ENCODE peak calls at places on chromosome 4, in seven cellular contexts. W is upper lobe of left lung, S is lung, H is stomach, O is suprapubic skin, K is ascending aorta, T is HCT116. D is an unnamed sample. For H3K4me1 and H3K27me3, the result is how much of the 10 kb centered on the place peaks cover.

GRCh38 chr4:83114576-83114975 is at the start of gene PLAC8:
- DNase-seq in W (no peak), O (no peak), T (no peak), S (no peak), K (no peak), H (peak), D (no peak)

GRCh38 chr4:87270144-87270543 is 49.7 kb upstream of the KLHL8 start:
- DNase-seq in T (peak), W (no peak), H (no peak), K (no peak), O (no peak), S (no peak), D (no peak)

GRCh38 chr4:76072760-76073159 is 1.7 kb upstream of the ART3 start:
- DNase-seq in T (no peak), S (no peak), K (no peak), W (no peak), H (no peak), O (no peak), D (no peak)

GRCh38 chr4:185128272-185129119 is 14.6 kb upstream of the SLC25A4 start:
- DNase-seq in H (no peak), T (no peak), S (no peak), K (peak), W (peak), O (no peak), D (no peak)

GRCh38 chr4:99968330-99968729 is 18.3 kb upstream of the H2AZ1 start:
- DNase-seq in T (no peak), W (no peak), S (no peak), H (no peak), K (no peak), O (no peak), D (no peak)

GRCh38 chr4:57154191-57154590 is 44.0 kb upstream of the IGFBP7 start:
- DNase-seq in K (no peak), H (no peak), T (no peak), O (no peak), S (no peak), W (no peak), D (no peak)

GRCh38 chr4:169397762-169398161 is 127.0 kb upstream of the SH3RF1 start:
- DNase-seq in W (no peak), K (no peak), S (no peak), O (no peak), H (no peak), T (no peak), D (no peak)

GRCh38 chr4:133143775-133144430 is 5.2 kb upstream of the PCDH10 start:
- DNase-seq in O (no peak), K (no peak), T (no peak), W (no peak), H (no peak), S (no peak), D (no peak)

GRCh38 chr4:187887886-187888285 is 107.7 kb upstream of the ZFP42 start:
- DNase-seq in H (no peak), S (no peak), O (no peak), T (no peak), W (no peak), K (no peak), D (no peak)

GRCh38 chr4:102504941-102505340 is 3.8 kb downstream of the NFKB1 start:
- DNase-seq in K (no peak), H (no peak), S (no peak), T (no peak), W (no peak), O (no peak), D (no peak)
- H3K4me1 ChIP-seq in K (under half), H (half or more), S (under half), T (under half), W (under half), O (half or more), D (under half)

DNA sequence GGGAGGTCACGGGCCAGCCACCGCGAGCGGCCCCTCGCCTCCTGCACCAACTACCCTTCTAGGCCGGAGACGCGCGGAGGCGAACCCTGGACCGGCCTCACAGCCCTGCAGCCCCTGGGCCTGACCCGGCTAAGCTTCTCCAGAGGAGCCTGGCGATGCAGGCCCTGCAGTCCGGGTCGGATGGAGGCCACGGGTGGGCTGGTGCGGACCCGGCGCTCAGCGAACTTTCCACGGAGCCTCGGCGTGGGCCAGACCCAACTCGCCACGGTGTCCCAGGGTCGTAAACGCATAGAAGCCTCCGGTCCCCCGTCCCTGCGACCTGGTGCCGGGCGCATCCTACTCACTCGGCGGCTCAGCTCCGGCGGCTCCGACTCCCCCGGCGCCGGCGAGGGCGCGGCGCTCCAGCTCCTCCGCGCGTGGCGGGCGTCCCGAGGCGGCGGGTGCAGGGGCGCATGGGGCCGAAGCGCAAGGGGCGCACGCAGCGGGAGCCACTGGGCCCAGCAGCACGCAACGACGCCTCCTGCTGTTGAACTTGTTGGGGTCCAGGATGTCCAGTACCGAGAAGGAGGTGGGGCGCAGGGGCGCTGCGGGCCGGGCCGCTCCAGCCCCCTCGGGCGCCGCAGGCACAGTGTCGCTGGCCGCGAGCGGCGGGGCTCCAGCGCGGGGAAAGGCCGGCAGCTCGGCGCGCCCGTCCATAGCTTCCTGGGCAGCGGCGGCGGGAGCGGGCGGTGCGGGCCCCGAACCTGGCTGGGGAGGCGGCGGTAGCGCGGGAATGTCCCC is 416 bp downstream of the NKX1-1 start:
- DNase-seq in W (peak), T (no peak), H (peak), S (no peak), O (no peak), K (peak), D (no peak)
- H3K27me3 ChIP-seq in W (under half), T (under half), H (half or more), S (under half), O (half or more), K (half or more), D (under half)

GRCh38 chr4:6770581-6771228 is 11.8 kb upstream of the KIAA0232 start:
- DNase-seq in W (no peak), O (peak), S (no peak), K (no peak), T (no peak), H (no peak), D (no peak)

GRCh38 chr4:6768539-6768905 is 14.0 kb upstream of the KIAA0232 start:
- DNase-seq in H (no peak), S (no peak), T (no peak), K (peak), W (no peak), O (no peak), D (peak)

GRCh38 chr4:6767725-6768538 is 14.6 kb upstream of the KIAA0232 start:
- DNase-seq in T (no peak), H (no peak), K (no peak), S (no peak), O (no peak), W (peak), D (no peak)

GRCh38 chr4:6769984-6770420 is 12.5 kb upstream of the KIAA0232 start:
- DNase-seq in K (no peak), T (no peak), O (peak), W (no peak), S (no peak), H (no peak), D (no peak)

GRCh38 chr4:6769138-6769983 is 13.2 kb upstream of the KIAA0232 start:
- DNase-seq in W (no peak), O (no peak), S (no peak), K (no peak), T (no peak), H (no peak), D (peak)
- H3K4me1 ChIP-seq in W (under half), O (under half), S (under half), K (under half), T (under half), H (under half), D (under half)

DNA sequence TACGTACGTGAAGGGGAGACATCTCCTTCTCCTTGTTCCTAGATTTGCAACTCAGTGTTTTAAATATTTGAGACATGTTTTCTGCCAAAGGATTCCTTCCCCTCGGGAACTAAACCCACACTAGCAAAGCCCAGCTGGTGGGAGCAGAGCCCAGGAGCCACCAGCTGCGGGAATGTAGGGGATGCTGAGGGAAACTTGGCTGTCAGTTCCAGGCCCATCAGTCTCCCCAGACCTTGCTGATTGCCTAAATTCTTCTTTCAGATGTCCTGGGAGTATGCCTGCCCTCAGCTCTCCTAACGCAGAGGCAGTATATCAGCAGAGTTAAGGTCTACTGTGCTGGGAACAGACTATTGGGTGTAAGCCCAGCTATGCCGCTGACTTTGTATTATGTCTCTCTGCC is 630.0 kb upstream of the TENM3 start:
- DNase-seq in W (no peak), T (no peak), H (no peak), K (no peak), S (no peak), O (no peak), D (no peak)
- H3K27me3 ChIP-seq in W (under half), T (under half), H (under half), K (under half), S (under half), O (under half), D (under half)

GRCh38 chr4:186217733-186218293 is 9.5 kb upstream of the KLKB1 start:
- DNase-seq in S (no peak), H (no peak), W (no peak), K (no peak), O (no peak), T (no peak), D (no peak)
- H3K4me1 ChIP-seq in S (under half), H (under half), W (under half), K (under half), O (under half), T (under half), D (under half)

GRCh38 chr4:174215936-174216699 is 67.3 kb downstream of the FBXO8 start:
- DNase-seq in K (no peak), O (no peak), W (no peak), S (no peak), H (no peak), T (no peak), D (no peak)

GRCh38 chr4:174218127-174218790 is 65.2 kb downstream of the FBXO8 start:
- DNase-seq in K (no peak), W (peak), H (no peak), O (no peak), S (no peak), T (no peak), D (no peak)

GRCh38 chr4:174215055-174215454 is 68.4 kb downstream of the FBXO8 start:
- DNase-seq in O (no peak), K (no peak), T (no peak), S (no peak), H (no peak), W (no peak), D (no peak)

GRCh38 chr4:174217273-174218126 is 66.0 kb downstream of the FBXO8 start:
- DNase-seq in K (no peak), O (no peak), S (no peak), W (peak), H (no peak), T (no peak), D (no peak)

GRCh38 chr4:174216935-174217272 is 66.6 kb downstream of the FBXO8 start:
- DNase-seq in K (no peak), H (no peak), T (no peak), O (no peak), S (no peak), W (no peak), D (no peak)
- H3K27me3 ChIP-seq in K (under half), H (half or more), T (under half), O (half or more), S (under half), W (under half), D (under half)

GRCh38 chr4:54226399-54227260 is 2.5 kb upstream of the PDGFRA start:
- DNase-seq in H (no peak), T (no peak), S (peak), K (peak), O (peak), W (peak), D (peak)
- H3K4me1 ChIP-seq in H (half or more), T (under half), S (under half), K (under half), O (half or more), W (half or more), D (under half)

DNA sequence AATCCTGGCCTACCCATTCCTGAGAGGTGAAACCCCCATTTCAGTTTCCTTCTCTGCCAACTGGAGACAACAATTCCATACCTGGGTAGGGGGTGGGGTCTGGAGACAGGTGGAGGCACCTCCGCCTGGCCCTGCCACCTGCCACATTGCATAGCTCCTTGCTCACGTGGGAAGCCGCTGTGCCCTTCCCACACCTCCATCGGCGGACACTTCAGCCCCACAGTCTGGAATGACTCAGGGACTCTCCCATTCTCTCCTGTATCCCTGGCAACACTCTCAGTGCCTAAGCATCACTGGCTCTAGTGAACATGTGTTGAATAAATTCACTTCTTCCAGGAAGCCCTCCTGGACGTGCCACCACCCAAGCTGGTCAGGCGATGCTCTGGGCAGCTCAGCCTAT is 21.7 kb downstream of the PPP2R2C start:
- DNase-seq in S (no peak), T (no peak), W (no peak), O (no peak), K (no peak), H (no peak), D (no peak)
- H3K27me3 ChIP-seq in S (under half), T (under half), W (under half), O (under half), K (under half), H (half or more), D (under half)